ENCODE peak calls at places on chromosomes 12 and 14, in five cellular contexts. T, H, D, I and P are unnamed samples.

GRCh38 chr14:75147423-75148071 is 20.7 kb upstream of the NEK9 start:
- DNase-seq in I (peak), T (peak), D (no peak), H (peak), P (no peak)

GRCh38 chr12:32273712-32274111 is 125.6 kb upstream of the FGD4 start:
- DNase-seq in D (no peak), I (no peak), T (no peak), H (no peak), P (no peak)

GRCh38 chr12:3998397-3998796 is 125.2 kb upstream of the PARP11 start:
- DNase-seq in T (no peak), D (no peak), H (no peak), I (no peak), P (no peak)

GRCh38 chr12:20269352-20270067 is 98.8 kb upstream of the PDE3A start:
- DNase-seq in I (no peak), H (no peak), D (no peak), T (no peak), P (no peak)

GRCh38 chr12:17060260-17060659 is 454.3 kb upstream of the LMO3 start:
- DNase-seq in T (no peak), I (no peak), H (no peak), D (no peak), P (no peak)

GRCh38 chr12:108337235-108338223 is 1.6 kb downstream of the CMKLR1 start:
- DNase-seq in T (no peak), H (no peak), I (peak), D (no peak), P (no peak)

GRCh38 chr14:105075364-105076295 is 10.4 kb upstream of the GPR132 start:
- DNase-seq in I (no peak), D (no peak), H (no peak), T (no peak), P (no peak)

GRCh38 chr14:94612580-94613554 is 676 bp downstream of the SERPINA3 start:
- DNase-seq in D (no peak), H (no peak), T (peak), I (no peak), P (no peak)

GRCh38 chr12:100401660-100402059 is 44.8 kb downstream of the SLC17A8 start:
- DNase-seq in H (no peak), I (peak), T (no peak), D (no peak), P (no peak)